ENCODE peak calls at places on chromosomes 4 and X, in ten cellular contexts. One of them, this sample, is unnamed.

GRCh38 chrX:78104447-78105176 is 564 bp downstream of the PGK1 start:
- DNase-seq in HT-29: peak; percentile 29
- DNase-seq in germinal center: peak; percentile 30
- DNase-seq in GM04504: no peak
- DNase-seq in AG04450: no peak
- DNase-seq in hypothalamus: peak; percentile 2
- DNase-seq in upper lobe of left lung: peak; percentile 21
- DNase-seq in NCI-H1092 treated with DMSO at 0.1 percent for 48 hours: peak; percentile 38
- DNase-seq in uterus: peak; percentile 28
- DNase-seq in GM04503: peak; percentile 6
- DNase-seq in this sample: peak; percentile 74

GRCh38 chr4:69322055-69322454 is 41.8 kb downstream of the UGT2B28 start:
- DNase-seq in NCI-H1092 treated with DMSO at 0.1 percent for 48 hours: no peak
- DNase-seq in GM04504: no peak
- DNase-seq in upper lobe of left lung: no peak
- DNase-seq in GM04503: peak; percentile 2
- DNase-seq in AG04450: no peak
- DNase-seq in germinal center: no peak
- DNase-seq in uterus: no peak
- DNase-seq in HT-29: no peak
- DNase-seq in hypothalamus: no peak
- DNase-seq in this sample: no peak

GRCh38 chr4:166140951-166141350 is 267.9 kb downstream of the TLL1 start:
- DNase-seq in NCI-H1092 treated with DMSO at 0.1 percent for 48 hours: no peak
- DNase-seq in hypothalamus: no peak
- DNase-seq in HT-29: no peak
- DNase-seq in germinal center: no peak
- DNase-seq in GM04503: no peak
- DNase-seq in upper lobe of left lung: no peak
- DNase-seq in uterus: no peak
- DNase-seq in GM04504: no peak
- DNase-seq in AG04450: no peak
- DNase-seq in this sample: no peak

GRCh38 chr4:148787831-148788477 is 345.7 kb upstream of the NR3C2 start:
- DNase-seq in upper lobe of left lung: no peak
- DNase-seq in GM04503: peak; percentile 13
- DNase-seq in uterus: no peak
- DNase-seq in HT-29: peak; percentile 27
- DNase-seq in NCI-H1092 treated with DMSO at 0.1 percent for 48 hours: no peak
- DNase-seq in germinal center: no peak
- DNase-seq in GM04504: no peak
- DNase-seq in hypothalamus: no peak
- DNase-seq in AG04450: no peak
- DNase-seq in this sample: no peak

GRCh38 chrX:1534321-1535168 is 2.4 kb downstream of the P2RY8 start:
- DNase-seq in germinal center: no peak
- DNase-seq in GM04504: no peak
- DNase-seq in hypothalamus: no peak
- DNase-seq in GM04503: no peak
- DNase-seq in uterus: no peak
- DNase-seq in NCI-H1092 treated with DMSO at 0.1 percent for 48 hours: no peak
- DNase-seq in AG04450: no peak
- DNase-seq in upper lobe of left lung: no peak
- DNase-seq in HT-29: no peak
- DNase-seq in this sample: peak; percentile 71

GRCh38 chrX:26651755-26652154 is 435.8 kb downstream of the MAGEB5 start:
- DNase-seq in GM04503: no peak
- DNase-seq in HT-29: no peak
- DNase-seq in upper lobe of left lung: no peak
- DNase-seq in GM04504: no peak
- DNase-seq in uterus: no peak
- DNase-seq in hypothalamus: no peak
- DNase-seq in AG04450: no peak
- DNase-seq in NCI-H1092 treated with DMSO at 0.1 percent for 48 hours: no peak
- DNase-seq in germinal center: no peak
- DNase-seq in this sample: no peak

GRCh38 chr4:15027921-15028435 is 25.7 kb downstream of the CPEB2 start:
- DNase-seq in HT-29: no peak
- DNase-seq in NCI-H1092 treated with DMSO at 0.1 percent for 48 hours: no peak
- DNase-seq in AG04450: no peak
- DNase-seq in germinal center: no peak
- DNase-seq in upper lobe of left lung: no peak
- DNase-seq in GM04503: no peak
- DNase-seq in uterus: no peak
- DNase-seq in hypothalamus: no peak
- DNase-seq in GM04504: no peak
- DNase-seq in this sample: no peak

GRCh38 chrX:19920945-19921344 is 33.5 kb upstream of the SH3KBP1 start:
- DNase-seq in AG04450: no peak
- DNase-seq in HT-29: peak; percentile 41
- DNase-seq in hypothalamus: no peak
- DNase-seq in germinal center: no peak
- DNase-seq in GM04504: no peak
- DNase-seq in GM04503: no peak
- DNase-seq in NCI-H1092 treated with DMSO at 0.1 percent for 48 hours: no peak
- DNase-seq in upper lobe of left lung: no peak
- DNase-seq in uterus: no peak
- DNase-seq in this sample: no peak

GRCh38 chr4:10063544-10064300 is 42.4 kb upstream of the SLC2A9 start:
- DNase-seq in AG04450: peak; percentile 42
- DNase-seq in HT-29: peak; percentile 33
- DNase-seq in GM04504: peak; percentile 64
- DNase-seq in upper lobe of left lung: no peak
- DNase-seq in hypothalamus: peak; percentile 65
- DNase-seq in germinal center: no peak
- DNase-seq in GM04503: peak; percentile 31
- DNase-seq in uterus: peak; percentile 50
- DNase-seq in NCI-H1092 treated with DMSO at 0.1 percent for 48 hours: peak; percentile 55
- DNase-seq in this sample: no peak

GRCh38 chr4:3122081-3122563 is 47.6 kb downstream of the HTT start:
- DNase-seq in AG04450: no peak
- DNase-seq in NCI-H1092 treated with DMSO at 0.1 percent for 48 hours: no peak
- DNase-seq in upper lobe of left lung: no peak
- DNase-seq in GM04504: peak; percentile 70
- DNase-seq in GM04503: peak; percentile 59
- DNase-seq in uterus: no peak
- DNase-seq in HT-29: no peak
- DNase-seq in hypothalamus: no peak
- DNase-seq in germinal center: no peak
- DNase-seq in this sample: no peak

GRCh38 chr4:110508827-110509446 is 33.0 kb downstream of the ENPEP start:
- DNase-seq in upper lobe of left lung: no peak
- DNase-seq in GM04504: no peak
- DNase-seq in NCI-H1092 treated with DMSO at 0.1 percent for 48 hours: no peak
- DNase-seq in AG04450: no peak
- DNase-seq in GM04503: no peak
- DNase-seq in uterus: no peak
- DNase-seq in germinal center: no peak
- DNase-seq in HT-29: peak; percentile 65
- DNase-seq in hypothalamus: no peak
- DNase-seq in this sample: no peak

GRCh38 chr4:10031663-10032590 is 10.6 kb upstream of the SLC2A9 start:
- DNase-seq in germinal center: no peak
- DNase-seq in AG04450: no peak
- DNase-seq in HT-29: no peak
- DNase-seq in uterus: no peak
- DNase-seq in GM04504: no peak
- DNase-seq in upper lobe of left lung: no peak
- DNase-seq in GM04503: no peak
- DNase-seq in NCI-H1092 treated with DMSO at 0.1 percent for 48 hours: no peak
- DNase-seq in hypothalamus: no peak
- DNase-seq in this sample: no peak

GRCh38 chrX:96650023-96650422 is 34.6 kb upstream of the DIAPH2 start:
- DNase-seq in uterus: no peak
- DNase-seq in germinal center: no peak
- DNase-seq in hypothalamus: no peak
- DNase-seq in upper lobe of left lung: no peak
- DNase-seq in AG04450: no peak
- DNase-seq in GM04504: no peak
- DNase-seq in HT-29: no peak
- DNase-seq in GM04503: no peak
- DNase-seq in NCI-H1092 treated with DMSO at 0.1 percent for 48 hours: no peak
- DNase-seq in this sample: no peak

GRCh38 chr4:145804134-145804533 is 124.2 kb downstream of the C4orf51 start:
- DNase-seq in germinal center: no peak
- DNase-seq in AG04450: peak; percentile 84
- DNase-seq in upper lobe of left lung: no peak
- DNase-seq in hypothalamus: no peak
- DNase-seq in GM04503: peak; percentile 85
- DNase-seq in GM04504: peak; percentile 81
- DNase-seq in HT-29: no peak
- DNase-seq in NCI-H1092 treated with DMSO at 0.1 percent for 48 hours: no peak
- DNase-seq in uterus: peak; percentile 40
- DNase-seq in this sample: no peak

GRCh38 chr4:75666299-75666698 is 6.9 kb downstream of the G3BP2 start:
- DNase-seq in NCI-H1092 treated with DMSO at 0.1 percent for 48 hours: no peak
- DNase-seq in HT-29: no peak
- DNase-seq in uterus: no peak
- DNase-seq in hypothalamus: no peak
- DNase-seq in GM04503: no peak
- DNase-seq in GM04504: no peak
- DNase-seq in AG04450: no peak
- DNase-seq in germinal center: no peak
- DNase-seq in upper lobe of left lung: no peak
- DNase-seq in this sample: no peak

GRCh38 chrX:55486736-55487135 is 2.9 kb downstream of the USP51 start:
- DNase-seq in uterus: no peak
- DNase-seq in GM04503: no peak
- DNase-seq in GM04504: no peak
- DNase-seq in germinal center: no peak
- DNase-seq in NCI-H1092 treated with DMSO at 0.1 percent for 48 hours: peak; percentile 30
- DNase-seq in hypothalamus: peak; percentile 29
- DNase-seq in AG04450: no peak
- DNase-seq in HT-29: no peak
- DNase-seq in upper lobe of left lung: no peak
- DNase-seq in this sample: no peak

GRCh38 chrX:118634336-118634735 is 93.1 kb upstream of the IL13RA1 start:
- DNase-seq in germinal center: no peak
- DNase-seq in GM04503: no peak
- DNase-seq in AG04450: no peak
- DNase-seq in GM04504: no peak
- DNase-seq in upper lobe of left lung: no peak
- DNase-seq in hypothalamus: no peak
- DNase-seq in uterus: no peak
- DNase-seq in NCI-H1092 treated with DMSO at 0.1 percent for 48 hours: no peak
- DNase-seq in HT-29: no peak
- DNase-seq in this sample: no peak

GRCh38 chr4:113756005-113756410 is 5.5 kb downstream of the CAMK2D start:
- DNase-seq in germinal center: no peak
- DNase-seq in GM04503: peak; percentile 37
- DNase-seq in uterus: no peak
- DNase-seq in HT-29: no peak
- DNase-seq in hypothalamus: no peak
- DNase-seq in GM04504: peak; percentile 24
- DNase-seq in upper lobe of left lung: no peak
- DNase-seq in NCI-H1092 treated with DMSO at 0.1 percent for 48 hours: no peak
- DNase-seq in AG04450: no peak
- DNase-seq in this sample: no peak

GRCh38 chrX:1394731-1395501 is 3.0 kb upstream of the SLC25A6 start:
- DNase-seq in NCI-H1092 treated with DMSO at 0.1 percent for 48 hours: no peak
- DNase-seq in GM04504: no peak
- DNase-seq in upper lobe of left lung: no peak
- DNase-seq in HT-29: no peak
- DNase-seq in AG04450: no peak
- DNase-seq in uterus: peak; percentile 15
- DNase-seq in GM04503: no peak
- DNase-seq in hypothalamus: no peak
- DNase-seq in germinal center: no peak
- DNase-seq in this sample: no peak

GRCh38 chr4:15702941-15703403 is at the start of gene BST1:
- DNase-seq in HT-29: no peak
- DNase-seq in germinal center: peak; percentile 76
- DNase-seq in GM04503: no peak
- DNase-seq in hypothalamus: peak; percentile 48
- DNase-seq in AG04450: no peak
- DNase-seq in upper lobe of left lung: peak; percentile 95
- DNase-seq in NCI-H1092 treated with DMSO at 0.1 percent for 48 hours: peak; percentile 15
- DNase-seq in uterus: peak; percentile 53
- DNase-seq in GM04504: no peak
- DNase-seq in this sample: peak; percentile 52

GRCh38 chr4:189385098-189385497 is 555.6 kb upstream of the FRG1 start:
- DNase-seq in GM04504: no peak
- DNase-seq in upper lobe of left lung: no peak
- DNase-seq in germinal center: no peak
- DNase-seq in hypothalamus: no peak
- DNase-seq in GM04503: no peak
- DNase-seq in NCI-H1092 treated with DMSO at 0.1 percent for 48 hours: no peak
- DNase-seq in AG04450: no peak
- DNase-seq in uterus: no peak
- DNase-seq in HT-29: no peak
- DNase-seq in this sample: peak; percentile 61

GRCh38 chr4:165972747-165973146 is 99.7 kb downstream of the TLL1 start:
- DNase-seq in NCI-H1092 treated with DMSO at 0.1 percent for 48 hours: no peak
- DNase-seq in GM04503: no peak
- DNase-seq in germinal center: no peak
- DNase-seq in uterus: no peak
- DNase-seq in GM04504: no peak
- DNase-seq in AG04450: no peak
- DNase-seq in HT-29: no peak
- DNase-seq in hypothalamus: no peak
- DNase-seq in upper lobe of left lung: no peak
- DNase-seq in this sample: no peak

GRCh38 chrX:15600071-15600470 is 689 bp downstream of the ACE2 start:
- DNase-seq in GM04504: no peak
- DNase-seq in NCI-H1092 treated with DMSO at 0.1 percent for 48 hours: no peak
- DNase-seq in germinal center: no peak
- DNase-seq in uterus: no peak
- DNase-seq in hypothalamus: no peak
- DNase-seq in upper lobe of left lung: no peak
- DNase-seq in GM04503: no peak
- DNase-seq in HT-29: no peak
- DNase-seq in AG04450: no peak
- DNase-seq in this sample: no peak

GRCh38 chrX:136162827-136163427 is 15.6 kb downstream of the FHL1 start:
- DNase-seq in GM04504: peak; percentile 32
- DNase-seq in HT-29: peak; percentile 66
- DNase-seq in uterus: peak; percentile 49
- DNase-seq in germinal center: peak; percentile 19
- DNase-seq in NCI-H1092 treated with DMSO at 0.1 percent for 48 hours: no peak
- DNase-seq in GM04503: no peak
- DNase-seq in upper lobe of left lung: no peak
- DNase-seq in hypothalamus: peak; percentile 0
- DNase-seq in AG04450: no peak
- DNase-seq in this sample: peak; percentile 57

GRCh38 chr4:169649545-169650226 is 29.3 kb downstream of the CLCN3 start:
- DNase-seq in upper lobe of left lung: no peak
- DNase-seq in germinal center: no peak
- DNase-seq in GM04503: no peak
- DNase-seq in GM04504: no peak
- DNase-seq in hypothalamus: no peak
- DNase-seq in AG04450: no peak
- DNase-seq in HT-29: no peak
- DNase-seq in NCI-H1092 treated with DMSO at 0.1 percent for 48 hours: no peak
- DNase-seq in uterus: no peak
- DNase-seq in this sample: no peak